ENCODE peak calls at places on chromosomes 3 and 15, in four cellular contexts. One of them, this sample, is unnamed.

GRCh38 chr3:38250198-38250597 is 15.4 kb upstream of the SLC22A13 start:
- DNase-seq in A549: no peak
- DNase-seq in IMR-90: no peak
- DNase-seq in GM12878: no peak
- DNase-seq in this sample: no peak

GRCh38 chr3:190519886-190520285 is 6.0 kb downstream of the IL1RAP start:
- DNase-seq in A549: no peak
- DNase-seq in IMR-90: no peak
- DNase-seq in GM12878: no peak
- DNase-seq in this sample: no peak

GRCh38 chr15:34059476-34059875 is 20.5 kb upstream of the AVEN start:
- DNase-seq in A549: no peak
- DNase-seq in IMR-90: no peak
- DNase-seq in GM12878: no peak
- DNase-seq in this sample: no peak

GRCh38 chr3:69740103-69741021 is 1.1 kb downstream of the MITF start:
- DNase-seq in A549: no peak
- DNase-seq in IMR-90: no peak
- DNase-seq in GM12878: no peak
- DNase-seq in this sample: peak

GRCh38 chr15:34927726-34928125 is 41.8 kb downstream of the AQR start:
- DNase-seq in A549: peak
- DNase-seq in IMR-90: no peak
- DNase-seq in GM12878: no peak
- DNase-seq in this sample: no peak

GRCh38 chr3:46667657-46668056 is 25.8 kb downstream of the ALS2CL start:
- DNase-seq in A549: no peak
- DNase-seq in IMR-90: no peak
- DNase-seq in GM12878: no peak
- DNase-seq in this sample: no peak

GRCh38 chr3:150255416-150255815 is 152.7 kb upstream of the TSC22D2 start:
- DNase-seq in A549: no peak
- DNase-seq in IMR-90: no peak
- DNase-seq in GM12878: no peak
- DNase-seq in this sample: no peak

GRCh38 chr3:119645813-119646212 is 14.6 kb downstream of the POPDC2 start:
- DNase-seq in A549: no peak
- DNase-seq in IMR-90: no peak
- DNase-seq in GM12878: no peak
- DNase-seq in this sample: no peak

GRCh38 chr3:135556184-135556583 is 409.3 kb upstream of the PPP2R3A start:
- DNase-seq in A549: no peak
- DNase-seq in IMR-90: no peak
- DNase-seq in GM12878: no peak
- DNase-seq in this sample: no peak

GRCh38 chr15:90564109-90564508 is 34.4 kb downstream of the CRTC3 start:
- DNase-seq in A549: no peak
- DNase-seq in IMR-90: no peak
- DNase-seq in GM12878: no peak
- DNase-seq in this sample: no peak

GRCh38 chr3:127074900-127075360 is 92.0 kb downstream of the PLXNA1 start:
- DNase-seq in A549: no peak
- DNase-seq in IMR-90: peak
- DNase-seq in GM12878: peak
- DNase-seq in this sample: no peak

GRCh38 chr15:75672111-75672602 is 24.4 kb downstream of the SNX33 start:
- DNase-seq in A549: no peak
- DNase-seq in IMR-90: no peak
- DNase-seq in GM12878: no peak
- DNase-seq in this sample: no peak

GRCh38 chr3:179450321-179450720 is 949 bp downstream of the GNB4 start:
- DNase-seq in A549: no peak
- DNase-seq in IMR-90: peak
- DNase-seq in GM12878: no peak
- DNase-seq in this sample: no peak

GRCh38 chr3:102068327-102068726 is 219.0 kb downstream of the NFKBIZ start:
- DNase-seq in A549: no peak
- DNase-seq in IMR-90: no peak
- DNase-seq in GM12878: no peak
- DNase-seq in this sample: no peak

GRCh38 chr3:172856766-172857742 is 106.5 kb downstream of the ECT2 start:
- DNase-seq in A549: no peak
- DNase-seq in IMR-90: no peak
- DNase-seq in GM12878: no peak
- DNase-seq in this sample: peak

GRCh38 chr3:45606991-45607712 is 12.6 kb downstream of the LIMD1 start:
- DNase-seq in A549: no peak
- DNase-seq in IMR-90: peak
- DNase-seq in GM12878: no peak
- DNase-seq in this sample: no peak

GRCh38 chr3:45186871-45187270 is 39.2 kb downstream of the TMEM158 start:
- DNase-seq in A549: no peak
- DNase-seq in IMR-90: no peak
- DNase-seq in GM12878: no peak
- DNase-seq in this sample: no peak

GRCh38 chr3:88219138-88219792 is 69.5 kb downstream of the C3orf38 start:
- DNase-seq in A549: peak
- DNase-seq in IMR-90: peak
- DNase-seq in GM12878: no peak
- DNase-seq in this sample: no peak

GRCh38 chr3:145243875-145244274 is 917.1 kb downstream of the PLOD2 start:
- DNase-seq in A549: no peak
- DNase-seq in IMR-90: peak
- DNase-seq in GM12878: no peak
- DNase-seq in this sample: no peak

GRCh38 chr3:188077160-188077812 is 76.7 kb upstream of the LPP start:
- DNase-seq in A549: no peak
- DNase-seq in IMR-90: no peak
- DNase-seq in GM12878: no peak
- DNase-seq in this sample: no peak

GRCh38 chr3:120274739-120275167 is 10.3 kb downstream of the GPR156 start:
- DNase-seq in A549: peak
- DNase-seq in IMR-90: peak
- DNase-seq in GM12878: no peak
- DNase-seq in this sample: no peak

GRCh38 chr3:144241381-144241780 is 269.8 kb downstream of the DIPK2A start:
- DNase-seq in A549: no peak
- DNase-seq in IMR-90: no peak
- DNase-seq in GM12878: no peak
- DNase-seq in this sample: no peak

DNA sequence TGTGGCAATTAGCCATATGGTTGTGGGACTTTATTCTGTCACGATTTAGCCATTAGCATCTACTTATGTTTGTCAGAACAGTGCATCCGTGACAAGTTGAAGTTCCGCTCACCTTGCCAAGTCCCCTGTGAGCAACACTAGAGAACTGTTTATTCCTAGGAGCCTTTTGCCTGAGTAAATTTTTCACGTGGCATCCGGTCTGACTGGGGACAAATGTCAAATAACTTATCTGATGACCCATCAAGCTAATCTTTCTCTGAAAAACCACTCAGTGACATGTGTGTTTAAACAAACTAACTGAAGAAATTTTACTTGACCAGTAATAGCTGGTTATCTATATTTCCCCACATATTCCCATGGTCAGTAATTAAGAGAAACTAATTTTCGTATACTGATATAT is 403.2 kb downstream of the TBC1D5 start:
- DNase-seq in A549: no peak
- DNase-seq in IMR-90: no peak
- DNase-seq in GM12878: no peak
- DNase-seq in this sample: no peak
- TF ChIP-seq ELK1 in A549: no peak
- TF ChIP-seq ELK1 in IMR-90: no peak
- TF ChIP-seq ELK1 in GM12878: no peak
- TF ChIP-seq ELK1 in this sample: no peak

DNA sequence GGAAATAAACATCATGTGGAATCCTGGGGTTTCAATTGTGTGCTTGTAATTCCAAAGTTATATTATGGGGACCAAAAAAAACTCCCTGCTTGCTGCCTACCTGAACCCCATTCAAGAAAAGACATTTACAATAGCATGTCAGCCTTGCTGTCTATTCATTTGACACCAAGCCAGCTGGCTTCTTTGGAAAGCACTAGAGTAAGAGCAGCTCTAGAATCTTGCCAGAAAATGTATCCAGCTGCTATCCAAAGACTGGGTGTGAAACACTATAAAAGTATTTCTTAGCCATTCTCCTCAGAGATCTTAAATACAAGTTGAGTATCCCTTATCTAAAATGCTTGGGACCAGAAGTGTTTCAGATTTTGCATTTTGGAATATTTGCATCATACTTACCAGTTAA is 87.4 kb downstream of the RAD18 start:
- DNase-seq in A549: no peak
- DNase-seq in IMR-90: no peak
- DNase-seq in GM12878: no peak
- DNase-seq in this sample: no peak
- TF ChIP-seq ELK1 in A549: no peak
- TF ChIP-seq ELK1 in IMR-90: no peak
- TF ChIP-seq ELK1 in GM12878: no peak
- TF ChIP-seq ELK1 in this sample: no peak

GRCh38 chr15:70348581-70349344 is 251.0 kb upstream of the TLE3 start:
- DNase-seq in A549: no peak
- DNase-seq in IMR-90: no peak
- DNase-seq in GM12878: no peak
- DNase-seq in this sample: no peak
- TF ChIP-seq ELK1 in A549: no peak
- TF ChIP-seq ELK1 in IMR-90: no peak
- TF ChIP-seq ELK1 in GM12878: no peak
- TF ChIP-seq ELK1 in this sample: no peak

DNA sequence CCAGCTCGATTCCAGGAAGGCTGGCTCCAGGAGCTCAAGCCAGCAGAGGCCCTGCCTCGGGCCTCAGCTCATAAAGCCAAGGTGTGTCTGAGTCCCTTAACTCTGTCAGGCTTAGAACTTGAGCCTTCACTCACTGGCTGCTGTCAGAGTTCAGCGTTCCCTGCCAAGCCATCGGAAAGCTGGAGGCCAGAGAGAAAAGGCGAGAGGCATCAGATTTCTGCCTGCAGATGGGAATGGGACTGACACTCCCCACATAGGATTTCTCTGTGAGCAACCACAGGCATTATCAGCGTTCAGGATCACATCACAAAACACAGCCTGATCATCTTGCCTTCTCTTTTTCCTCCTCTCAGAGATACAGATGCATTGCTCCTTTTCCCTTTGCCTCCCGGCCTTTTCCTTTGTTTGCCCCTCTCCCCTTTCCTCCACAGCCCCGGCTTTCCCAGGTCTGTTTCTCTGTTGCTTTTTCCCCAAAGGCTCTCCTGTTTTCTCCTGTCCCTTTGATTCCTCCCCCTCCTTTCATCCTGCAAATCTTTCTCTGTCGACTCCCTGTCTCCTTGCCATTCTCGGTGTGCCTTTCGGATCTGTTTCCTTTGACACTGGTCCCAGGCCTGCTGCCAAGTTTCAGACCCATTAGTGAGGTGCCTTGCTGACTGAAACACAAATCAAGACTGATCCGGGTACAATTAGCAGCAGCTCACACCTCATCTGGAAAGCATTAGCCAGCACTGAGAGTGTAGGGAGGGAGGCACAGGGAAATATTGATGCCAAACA is 44.5 kb upstream of the BOC start:
- DNase-seq in A549: no peak
- DNase-seq in IMR-90: peak
- DNase-seq in GM12878: no peak
- DNase-seq in this sample: no peak
- TF ChIP-seq ELK1 in A549: no peak
- TF ChIP-seq ELK1 in IMR-90: no peak
- TF ChIP-seq ELK1 in GM12878: no peak
- TF ChIP-seq ELK1 in this sample: no peak

DNA sequence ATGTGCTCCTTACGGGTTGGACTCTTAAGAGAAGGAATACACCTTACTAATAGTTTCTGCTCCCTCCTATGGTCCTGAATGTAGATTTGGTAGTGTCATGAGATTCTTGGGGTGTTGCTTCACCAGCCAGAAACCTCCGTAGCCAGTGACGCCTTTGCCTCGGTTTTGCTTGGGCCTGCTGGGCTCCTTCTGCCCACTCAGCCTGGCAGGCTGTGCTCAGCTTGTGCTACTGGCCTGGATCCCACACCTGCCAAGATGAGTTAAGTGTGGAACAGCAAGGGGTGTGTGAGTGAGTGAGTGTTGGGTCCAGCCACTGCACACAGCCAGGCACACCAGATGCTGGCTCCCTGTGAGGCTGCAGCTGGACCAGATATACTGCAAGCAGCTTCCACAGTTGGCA is 560.1 kb downstream of the NLGN1 start:
- DNase-seq in A549: no peak
- DNase-seq in IMR-90: no peak
- DNase-seq in GM12878: no peak
- DNase-seq in this sample: no peak
- TF ChIP-seq ELK1 in A549: no peak
- TF ChIP-seq ELK1 in IMR-90: no peak
- TF ChIP-seq ELK1 in GM12878: no peak
- TF ChIP-seq ELK1 in this sample: no peak